ENCODE peak calls at places on chromosomes 7 and 10, in five cellular contexts. J is trophoblast cell, D is mesenchymal stem cell, G is neuronal stem cell, T is H1. F is an unnamed sample.
A peak's percentile ranks its signal among the peaks of the same experiment; 100 is the strongest.

GRCh38 chr10:60358282-60358681 is 31.4 kb downstream of the ANK3 start:
- DNase-seq in J (no peak), G (no peak), D (no peak), T (no peak), F (no peak)

GRCh38 chr7:111011500-111011899 is 79.4 kb upstream of the LRRN3 start:
- DNase-seq in J (peak; percentile 59), D (no peak), G (no peak), T (no peak), F (no peak)

GRCh38 chr10:64093946-64094560 is 572.9 kb downstream of the REEP3 start:
- DNase-seq in T (no peak), D (no peak), G (no peak), J (no peak), F (no peak)

GRCh38 chr10:123582084-123582989 is 83.8 kb upstream of the GPR26 start:
- DNase-seq in G (peak; percentile 80), T (peak; percentile 94), D (peak; percentile 51), J (peak; percentile 81), F (peak; percentile 88)

GRCh38 chr7:98992076-98992475 is 113.7 kb downstream of the TRRAP start:
- DNase-seq in J (no peak), G (no peak), D (no peak), T (no peak), F (no peak)

GRCh38 chr10:20726381-20726780 is 170.7 kb downstream of the NEBL start:
- DNase-seq in G (no peak), T (no peak), D (no peak), J (no peak), F (no peak)

GRCh38 chr7:78326189-78326588 is 527.6 kb downstream of the PHTF2 start:
- DNase-seq in D (peak; percentile 5), J (peak; percentile 48), G (no peak), T (no peak), F (no peak)

GRCh38 chr10:74189999-74190421 is 39.0 kb downstream of the ADK start:
- DNase-seq in D (peak; percentile 90), J (peak; percentile 98), G (no peak), T (no peak), F (no peak)

GRCh38 chr7:55569797-55570196 is 2.5 kb downstream of the VOPP1 start:
- DNase-seq in G (no peak), T (no peak), J (no peak), D (no peak), F (peak; percentile 23)

GRCh38 chr10:83765711-83766110 is 373.6 kb upstream of the GHITM start:
- DNase-seq in J (no peak), D (peak; percentile 4), G (no peak), T (no peak), F (no peak)

GRCh38 chr10:60031664-60032063 is 125.3 kb upstream of the CCDC6 start:
- DNase-seq in J (peak; percentile 15), G (no peak), T (no peak), D (peak; percentile 14), F (no peak)

GRCh38 chr10:18615618-18616017 is 35.8 kb downstream of the NSUN6 start:
- DNase-seq in D (no peak), G (no peak), T (no peak), J (no peak), F (no peak)

GRCh38 chr10:69736866-69737641 is 64.7 kb upstream of the COL13A1 start:
- DNase-seq in J (no peak), G (no peak), T (no peak), D (no peak), F (no peak)

GRCh38 chr7:40828686-40829085 is 693.9 kb downstream of the SUGCT start:
- DNase-seq in D (no peak), J (no peak), G (no peak), T (no peak), F (no peak)

GRCh38 chr7:138459300-138460175 is 521 bp upstream of the TRIM24 start:
- DNase-seq in J (peak; percentile 98), D (peak; percentile 98), T (peak; percentile 99), G (peak; percentile 98), F (peak; percentile 98)

GRCh38 chr10:122525788-122526187 is 34.8 kb upstream of the DMBT1 start:
- DNase-seq in G (no peak), J (peak; percentile 50), T (no peak), D (no peak), F (no peak)

GRCh38 chr10:49138361-49138891 is 4.6 kb upstream of the FAM170B start:
- DNase-seq in T (no peak), G (no peak), D (peak; percentile 75), J (no peak), F (no peak)

GRCh38 chr7:47611045-47611511 is 29.2 kb upstream of the TNS3 start:
- DNase-seq in T (no peak), G (no peak), D (no peak), J (no peak), F (no peak)

GRCh38 chr7:45007571-45008328 is 7.7 kb downstream of the CCM2 start:
- DNase-seq in J (no peak), D (no peak), G (no peak), T (no peak), F (no peak)

GRCh38 chr10:1615186-1615954 is 122.0 kb downstream of the ADARB2 start:
- DNase-seq in G (no peak), D (no peak), J (no peak), T (no peak), F (no peak)

GRCh38 chr7:139897422-139898085 is 68.5 kb downstream of the TBXAS1 start:
- DNase-seq in G (no peak), T (no peak), J (no peak), D (peak; percentile 14), F (no peak)

GRCh38 chr10:79468841-79469585 is 23.6 kb upstream of the ZCCHC24 start:
- DNase-seq in G (no peak), J (no peak), D (no peak), T (no peak), F (peak; percentile 8)

GRCh38 chr7:106205621-106206222 is 79.1 kb downstream of the NAMPT start:
- DNase-seq in D (peak; percentile 55), T (no peak), J (no peak), G (no peak), F (no peak)

GRCh38 chr10:92839191-92840085 is 8.9 kb upstream of the EXOC6 start:
- DNase-seq in T (peak; percentile 95), D (no peak), J (peak; percentile 75), G (no peak), F (peak; percentile 82)

GRCh38 chr10:110529596-110530011 is 31.9 kb downstream of the DUSP5 start:
- DNase-seq in D (no peak), J (peak; percentile 27), T (no peak), G (no peak), F (peak; percentile 74)

GRCh38 chr7:5419523-5420107 is 4.0 kb downstream of the TNRC18 start:
- DNase-seq in D (peak; percentile 34), T (peak; percentile 81), J (no peak), G (peak; percentile 73), F (peak; percentile 53)

GRCh38 chr10:62640386-62640785 is 164.1 kb upstream of the ADO start:
- DNase-seq in G (no peak), J (peak; percentile 21), D (no peak), T (no peak), F (no peak)

GRCh38 chr10:385571-386300 is 250.5 kb downstream of the ZMYND11 start:
- DNase-seq in G (no peak), T (no peak), D (no peak), J (no peak), F (no peak)

GRCh38 chr7:137313196-137313595 is 30.3 kb downstream of the PTN start:
- DNase-seq in J (no peak), G (no peak), D (no peak), T (no peak), F (no peak)

GRCh38 chr7:123043642-123044041 is 48.1 kb upstream of the TAS2R16 start:
- DNase-seq in G (no peak), T (no peak), D (no peak), J (no peak), F (no peak)

GRCh38 chr7:116573541-116573940 is 48.7 kb downstream of the CAV1 start:
- DNase-seq in T (no peak), G (no peak), J (no peak), D (no peak), F (no peak)

GRCh38 chr7:110090113-110090820 is 1000.7 kb upstream of the LRRN3 start:
- DNase-seq in J (peak; percentile 60), D (peak; percentile 32), G (no peak), T (no peak), F (no peak)

GRCh38 chr7:102285541-102286236 is 979 bp upstream of the SH2B2 start:
- DNase-seq in J (no peak), G (no peak), D (no peak), T (no peak), F (no peak)

GRCh38 chr10:122114156-122114747 is 125.3 kb downstream of the TACC2 start:
- DNase-seq in T (no peak), J (no peak), D (peak; percentile 57), G (no peak), F (no peak)

GRCh38 chr7:148914208-148914777 is 30.2 kb upstream of the EZH2 start:
- DNase-seq in D (peak; percentile 58), J (peak; percentile 76), G (no peak), T (no peak), F (no peak)

GRCh38 chr7:74479961-74480829 is 26.5 kb downstream of the GTF2IRD1 start:
- DNase-seq in T (peak; percentile 81), J (peak; percentile 84), G (peak; percentile 78), D (peak; percentile 96), F (peak; percentile 81)
- H2BK12ac ChIP-seq in T (peak overlapping the region; percentile 85), J (peak overlapping the region; percentile 81), G (no peak overlapping the region), D (peak overlapping the region; percentile 23), F (no peak overlapping the region)

GRCh38 chr10:102148275-102148674 is 3.9 kb upstream of the NOLC1 start:
- DNase-seq in G (no peak), T (no peak), J (no peak), D (no peak), F (no peak)
- H2BK12ac ChIP-seq in G (no peak overlapping the region), T (no peak overlapping the region), J (no peak overlapping the region), D (no peak overlapping the region), F (no peak overlapping the region)

GRCh38 chr10:51198170-51198569 is 123.9 kb downstream of the PRKG1 start:
- DNase-seq in G (no peak), T (no peak), D (no peak), J (no peak), F (no peak)
- H2BK12ac ChIP-seq in G (no peak overlapping the region), T (no peak overlapping the region), D (no peak overlapping the region), J (no peak overlapping the region), F (no peak overlapping the region)

GRCh38 chr10:7705341-7705740 is 2.2 kb downstream of the ITIH2 start:
- DNase-seq in G (no peak), T (no peak), J (no peak), D (no peak), F (no peak)

GRCh38 chr10:7708832-7709231 is 5.7 kb downstream of the ITIH2 start:
- DNase-seq in G (no peak), J (no peak), D (no peak), T (no peak), F (no peak)

GRCh38 chr10:7707102-7707501 is 4.0 kb downstream of the ITIH2 start:
- DNase-seq in G (no peak), D (no peak), T (no peak), J (no peak), F (no peak)

GRCh38 chr10:7707858-7708622 is 4.9 kb downstream of the ITIH2 start:
- DNase-seq in G (no peak), T (no peak), D (no peak), J (no peak), F (no peak)

DNA sequence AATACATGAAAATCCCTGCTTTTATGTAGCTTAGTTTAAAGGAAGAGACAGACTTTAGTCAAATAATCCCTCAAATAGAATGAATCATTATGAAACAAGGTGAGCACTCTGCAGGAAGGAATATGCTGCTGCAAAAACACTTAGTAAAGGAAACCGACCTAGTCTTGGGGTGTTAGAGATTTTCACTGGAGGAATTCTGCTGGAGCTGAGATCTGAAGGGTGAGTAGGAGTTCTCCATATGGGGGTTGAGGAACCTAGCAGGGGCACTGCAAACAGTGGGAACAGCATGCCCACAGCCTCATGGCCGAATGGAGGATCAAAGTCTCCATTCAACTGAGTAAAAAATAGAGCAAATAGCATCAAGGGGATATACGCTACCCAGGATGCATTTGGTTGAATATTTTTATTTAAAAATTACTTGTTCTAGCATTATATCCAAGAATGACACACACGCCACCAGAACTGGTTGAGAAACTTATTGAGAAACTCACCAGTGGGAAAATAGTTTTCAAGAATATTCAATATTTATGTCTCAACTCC is 3.5 kb downstream of the ITIH2 start:
- DNase-seq in J (no peak), G (no peak), D (no peak), T (no peak), F (no peak)
- H2BK12ac ChIP-seq in J (no peak overlapping the region), G (no peak overlapping the region), D (no peak overlapping the region), T (no peak overlapping the region), F (no peak overlapping the region)